ENCODE peak calls at places on chromosomes 6 and 20, in four cellular contexts. One of them, this sample, is unnamed.

GRCh38 chr20:13220857-13221297 is at the start of gene ISM1:
- DNase-seq in A549: peak; percentile 32
- DNase-seq in spleen: peak; percentile 69
- DNase-seq in stomach: no peak
- DNase-seq in this sample: peak; percentile 63

GRCh38 chr6:128138694-128139093 is 237.8 kb upstream of the THEMIS start:
- DNase-seq in spleen: no peak
- DNase-seq in stomach: no peak
- DNase-seq in A549: no peak
- DNase-seq in this sample: no peak

GRCh38 chr6:133017581-133017980 is 203.2 kb downstream of the RPS12 start:
- DNase-seq in A549: no peak
- DNase-seq in spleen: no peak
- DNase-seq in stomach: no peak
- DNase-seq in this sample: no peak

GRCh38 chr6:105459884-105460283 is 57.0 kb upstream of the PREP start:
- DNase-seq in spleen: no peak
- DNase-seq in A549: peak; percentile 12
- DNase-seq in stomach: no peak
- DNase-seq in this sample: no peak

GRCh38 chr20:37336369-37337207 is 9.4 kb upstream of the SRC start:
- DNase-seq in A549: no peak
- DNase-seq in stomach: no peak
- DNase-seq in spleen: peak; percentile 87
- DNase-seq in this sample: no peak

GRCh38 chr20:40689943-40690835 is 1.2 kb upstream of the MAFB start:
- DNase-seq in spleen: peak; percentile 95
- DNase-seq in stomach: peak; percentile 90
- DNase-seq in A549: peak; percentile 86
- DNase-seq in this sample: peak; percentile 95

GRCh38 chr6:101129851-101130250 is 248.7 kb upstream of the ASCC3 start:
- DNase-seq in spleen: no peak
- DNase-seq in stomach: no peak
- DNase-seq in A549: no peak
- DNase-seq in this sample: no peak

GRCh38 chr6:121748850-121749249 is 313.4 kb downstream of the GJA1 start:
- DNase-seq in spleen: no peak
- DNase-seq in stomach: no peak
- DNase-seq in A549: no peak
- DNase-seq in this sample: no peak

GRCh38 chr6:8749449-8749848 is 314.1 kb upstream of the SLC35B3 start:
- DNase-seq in A549: no peak
- DNase-seq in spleen: no peak
- DNase-seq in stomach: no peak
- DNase-seq in this sample: no peak

GRCh38 chr6:168157272-168158007 is 78.4 kb upstream of the FRMD1 start:
- DNase-seq in stomach: no peak
- DNase-seq in A549: peak; percentile 42
- DNase-seq in spleen: no peak
- DNase-seq in this sample: no peak

GRCh38 chr20:63017826-63018411 is 11.2 kb upstream of the BHLHE23 start:
- DNase-seq in A549: no peak
- DNase-seq in stomach: no peak
- DNase-seq in spleen: peak; percentile 73
- DNase-seq in this sample: peak; percentile 13

GRCh38 chr20:55528482-55528881 is 476.8 kb downstream of the CBLN4 start:
- DNase-seq in A549: no peak
- DNase-seq in stomach: no peak
- DNase-seq in spleen: no peak
- DNase-seq in this sample: no peak

GRCh38 chr6:80742481-80742880 is 636.0 kb downstream of the BCKDHB start:
- DNase-seq in A549: peak; percentile 16
- DNase-seq in spleen: no peak
- DNase-seq in stomach: no peak
- DNase-seq in this sample: no peak

GRCh38 chr6:158468666-158469065 is 91.2 kb upstream of the TMEM181 start:
- DNase-seq in spleen: no peak
- DNase-seq in stomach: no peak
- DNase-seq in A549: peak; percentile 6
- DNase-seq in this sample: no peak

GRCh38 chr6:125913145-125913544 is 43.4 kb upstream of the HINT3 start:
- DNase-seq in A549: no peak
- DNase-seq in stomach: no peak
- DNase-seq in spleen: no peak
- DNase-seq in this sample: no peak

GRCh38 chr20:1390552-1391403 is 2.1 kb downstream of the FKBP1A start:
- DNase-seq in stomach: no peak
- DNase-seq in spleen: no peak
- DNase-seq in A549: no peak
- DNase-seq in this sample: no peak

GRCh38 chr6:154805288-154805911 is 72.2 kb downstream of the SCAF8 start:
- DNase-seq in stomach: no peak
- DNase-seq in spleen: no peak
- DNase-seq in A549: peak; percentile 52
- DNase-seq in this sample: no peak

GRCh38 chr20:51417245-51417560 is 125.3 kb downstream of the NFATC2 start:
- DNase-seq in spleen: no peak
- DNase-seq in A549: no peak
- DNase-seq in stomach: no peak
- DNase-seq in this sample: no peak

GRCh38 chr6:125002090-125002741 is 40.0 kb downstream of the RNF217 start:
- DNase-seq in spleen: no peak
- DNase-seq in stomach: no peak
- DNase-seq in A549: no peak
- DNase-seq in this sample: no peak

GRCh38 chr20:60249436-60249835 is 291.2 kb downstream of the CDH26 start:
- DNase-seq in A549: peak; percentile 61
- DNase-seq in spleen: no peak
- DNase-seq in stomach: no peak
- DNase-seq in this sample: no peak

GRCh38 chr6:122869437-122870024 is 80.5 kb downstream of the SMPDL3A start:
- DNase-seq in stomach: peak; percentile 39
- DNase-seq in A549: peak; percentile 57
- DNase-seq in spleen: no peak
- DNase-seq in this sample: peak; percentile 56

GRCh38 chr6:474454-475185 is 83.1 kb downstream of the IRF4 start:
- DNase-seq in stomach: peak; percentile 52
- DNase-seq in A549: no peak
- DNase-seq in spleen: peak; percentile 94
- DNase-seq in this sample: no peak

GRCh38 chr6:139909992-139910391 is 535.5 kb upstream of the CITED2 start:
- DNase-seq in spleen: no peak
- DNase-seq in stomach: no peak
- DNase-seq in A549: no peak
- DNase-seq in this sample: no peak

GRCh38 chr20:5349448-5349847 is 32.7 kb upstream of the PROKR2 start:
- DNase-seq in stomach: no peak
- DNase-seq in spleen: no peak
- DNase-seq in A549: no peak
- DNase-seq in this sample: no peak

GRCh38 chr6:40998661-40999060 is 40.4 kb downstream of the UNC5CL start:
- DNase-seq in A549: no peak
- DNase-seq in stomach: no peak
- DNase-seq in spleen: no peak
- DNase-seq in this sample: no peak

GRCh38 chr20:62159835-62160234 is 16.3 kb downstream of the SS18L1 start:
- DNase-seq in spleen: no peak
- DNase-seq in A549: no peak
- DNase-seq in stomach: no peak
- DNase-seq in this sample: no peak

GRCh38 chr6:143027058-143027457 is 33.6 kb upstream of the AIG1 start:
- DNase-seq in A549: peak; percentile 4
- DNase-seq in stomach: peak; percentile 60
- DNase-seq in spleen: peak; percentile 64
- DNase-seq in this sample: peak; percentile 53

GRCh38 chr20:17803765-17804164 is 104.0 kb downstream of the BANF2 start:
- DNase-seq in stomach: no peak
- DNase-seq in A549: no peak
- DNase-seq in spleen: no peak
- DNase-seq in this sample: no peak

GRCh38 chr6:159996626-159997497 is 28.0 kb downstream of the IGF2R start:
- DNase-seq in spleen: peak; percentile 57
- DNase-seq in A549: no peak
- DNase-seq in stomach: no peak
- DNase-seq in this sample: no peak

GRCh38 chr6:33075208-33075567 is 602 bp upstream of the HLA-DPB1 start:
- DNase-seq in A549: no peak
- DNase-seq in stomach: no peak
- DNase-seq in spleen: no peak
- DNase-seq in this sample: no peak

GRCh38 chr6:33071579-33071978 is 1.9 kb downstream of the HLA-DPA1 start:
- DNase-seq in stomach: no peak
- DNase-seq in spleen: no peak
- DNase-seq in A549: no peak
- DNase-seq in this sample: no peak

GRCh38 chr6:33072508-33073100 is 845 bp downstream of the HLA-DPA1 start:
- DNase-seq in stomach: no peak
- DNase-seq in A549: no peak
- DNase-seq in spleen: no peak
- DNase-seq in this sample: no peak

GRCh38 chr6:33075568-33076405 is at the start of gene HLA-DPB1:
- DNase-seq in A549: peak; percentile 36
- DNase-seq in spleen: peak; percentile 78
- DNase-seq in stomach: no peak
- DNase-seq in this sample: no peak

GRCh38 chr6:33073431-33073871 is at the start of gene HLA-DPA1:
- DNase-seq in A549: peak; percentile 5
- DNase-seq in stomach: peak; percentile 63
- DNase-seq in spleen: peak; percentile 81
- DNase-seq in this sample: no peak
- TF ChIP-seq POLR2A in A549: no peak
- TF ChIP-seq POLR2A in stomach: no peak
- TF ChIP-seq POLR2A in spleen: peak; percentile 97
- TF ChIP-seq POLR2A in this sample: peak; percentile 64

GRCh38 chr6:44278316-44278715 is 8.1 kb downstream of the TMEM151B start:
- DNase-seq in stomach: no peak
- DNase-seq in spleen: no peak
- DNase-seq in A549: no peak
- DNase-seq in this sample: no peak

GRCh38 chr6:44276667-44277640 is 6.7 kb downstream of the TMEM151B start:
- DNase-seq in stomach: no peak
- DNase-seq in A549: no peak
- DNase-seq in spleen: no peak
- DNase-seq in this sample: no peak

GRCh38 chr6:44277763-44278162 is 7.5 kb downstream of the TMEM151B start:
- DNase-seq in stomach: no peak
- DNase-seq in spleen: no peak
- DNase-seq in A549: no peak
- DNase-seq in this sample: no peak

GRCh38 chr6:44275271-44275748 is 5.1 kb downstream of the TMEM151B start:
- DNase-seq in A549: no peak
- DNase-seq in spleen: peak; percentile 67
- DNase-seq in stomach: no peak
- DNase-seq in this sample: no peak

DNA sequence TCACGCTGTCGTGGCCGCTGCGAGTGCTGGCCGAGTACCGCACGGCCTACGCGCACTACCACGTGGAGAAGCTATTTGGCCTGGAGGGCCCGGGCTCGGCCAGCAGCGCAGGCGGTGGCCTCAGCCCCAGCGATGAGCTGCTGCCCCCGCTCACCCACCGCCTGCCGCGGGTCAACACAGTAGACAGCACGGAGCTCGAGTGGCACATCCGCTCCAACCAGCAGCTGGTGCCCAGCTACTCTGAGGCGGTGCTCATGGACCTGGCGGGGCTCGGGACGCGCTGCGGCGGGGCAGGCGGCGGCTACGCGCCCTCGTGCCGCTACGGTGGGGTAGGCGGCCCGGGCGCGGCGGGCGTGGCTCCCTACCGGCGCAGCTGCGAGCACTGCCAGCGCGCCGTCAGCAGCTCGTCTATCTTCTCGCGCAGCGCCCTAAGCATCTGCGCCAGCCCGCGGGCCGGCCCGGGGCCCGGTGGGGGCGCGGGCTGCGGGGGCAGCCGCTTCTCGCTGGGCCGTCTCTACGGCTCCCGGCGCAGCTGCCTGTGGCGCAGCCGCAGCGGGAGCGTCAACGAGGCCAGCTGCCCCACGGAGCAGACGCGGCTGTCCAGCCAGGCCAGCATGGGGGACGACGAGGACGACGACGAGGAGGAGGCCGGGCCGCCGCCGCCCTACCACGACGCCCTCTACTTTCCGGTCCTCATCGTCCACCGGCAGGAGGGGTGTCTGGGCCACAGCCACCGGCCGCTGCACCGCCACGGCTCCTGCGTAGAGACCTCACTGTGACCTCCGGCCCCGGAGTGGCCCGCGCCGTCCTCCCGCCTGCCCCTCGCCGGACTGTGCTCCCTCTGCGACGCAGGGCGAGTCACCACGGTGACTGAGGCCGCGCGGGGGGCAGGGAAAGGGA is 5.7 kb downstream of the TMEM151B start:
- DNase-seq in stomach: no peak
- DNase-seq in A549: no peak
- DNase-seq in spleen: no peak
- DNase-seq in this sample: no peak
- H3K9me3 ChIP-seq in stomach: no peaks in the 10 kb centered on the region
- H3K9me3 ChIP-seq in A549: no peaks in the 10 kb centered on the region
- H3K9me3 ChIP-seq in spleen: no peaks in the 10 kb centered on the region
- H3K9me3 ChIP-seq in this sample: no peaks in the 10 kb centered on the region

DNA sequence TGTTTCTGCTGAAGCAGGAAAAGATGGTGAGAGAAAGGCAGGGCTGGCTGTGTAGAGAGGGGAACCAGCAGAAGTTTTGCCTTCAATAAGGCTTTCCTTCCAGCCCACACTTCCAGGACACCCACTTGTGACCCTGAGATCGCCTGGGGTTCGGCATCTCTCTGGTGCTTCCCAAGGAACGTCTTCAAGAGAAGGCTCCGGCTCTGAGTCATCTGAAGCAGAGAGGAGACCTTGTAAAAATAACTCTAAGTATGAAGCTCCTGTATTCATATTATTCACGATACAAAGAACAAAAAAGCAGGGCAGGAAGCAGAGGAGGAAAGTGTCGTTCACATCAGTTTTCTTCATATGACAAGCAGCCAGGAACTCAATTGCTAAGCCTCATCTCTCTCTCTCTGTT is 95.4 kb upstream of the MRPS10 start:
- DNase-seq in stomach: no peak
- DNase-seq in A549: peak; percentile 18
- DNase-seq in spleen: no peak
- DNase-seq in this sample: no peak
- H3K4me1 ChIP-seq in stomach: peaks cover 12% of the 10 kb centered on the region
- H3K4me1 ChIP-seq in A549: peaks cover 54% of the 10 kb centered on the region
- H3K4me1 ChIP-seq in spleen: no peaks in the 10 kb centered on the region
- H3K4me1 ChIP-seq in this sample: no peaks in the 10 kb centered on the region

GRCh38 chr6:138772596-138773176 is 883 bp upstream of the CCDC28A start:
- DNase-seq in stomach: no peak
- DNase-seq in A549: no peak
- DNase-seq in spleen: no peak
- DNase-seq in this sample: no peak

GRCh38 chr6:138769102-138769676 is 4.4 kb upstream of the CCDC28A start:
- DNase-seq in spleen: no peak
- DNase-seq in stomach: no peak
- DNase-seq in A549: no peak
- DNase-seq in this sample: no peak

GRCh38 chr6:138776659-138777058 is 3.1 kb downstream of the CCDC28A start:
- DNase-seq in A549: no peak
- DNase-seq in stomach: no peak
- DNase-seq in spleen: no peak
- DNase-seq in this sample: no peak

GRCh38 chr6:138774370-138774769 is 801 bp downstream of the CCDC28A start:
- DNase-seq in A549: no peak
- DNase-seq in spleen: no peak
- DNase-seq in stomach: no peak
- DNase-seq in this sample: peak; percentile 60

GRCh38 chr6:138773177-138774091 is at the start of gene CCDC28A:
- DNase-seq in spleen: peak; percentile 97
- DNase-seq in stomach: peak; percentile 93
- DNase-seq in A549: peak; percentile 91
- DNase-seq in this sample: peak; percentile 94
- TF ChIP-seq POLR2A in spleen: peak; percentile 58
- TF ChIP-seq POLR2A in stomach: no peak
- TF ChIP-seq POLR2A in A549: no peak
- TF ChIP-seq POLR2A in this sample: no peak